ENCODE peak calls at places on chromosomes 4 and X, in four cellular contexts. G is K562, H is A549, A is HepG2. D is an unnamed sample.

GRCh38 chr4:85028910-85029309 is 62.4 kb upstream of the WDFY3 start:
- DNase-seq in G (peak; percentile 3), H (no peak), A (no peak), D (no peak)

GRCh38 chr4:160110891-160111290 is 1008.0 kb downstream of the RAPGEF2 start:
- DNase-seq in G (no peak), H (no peak), A (no peak), D (no peak)

GRCh38 chr4:8695237-8696219 is 103.0 kb downstream of the CPZ start:
- DNase-seq in G (no peak), H (no peak), A (no peak), D (no peak)

GRCh38 chr4:183905593-183906485 is 732 bp downstream of the STOX2 start:
- DNase-seq in G (no peak), H (peak; percentile 18), A (no peak), D (peak; percentile 93)

GRCh38 chr4:8710946-8711345 is 118.4 kb downstream of the CPZ start:
- DNase-seq in G (no peak), H (no peak), A (no peak), D (peak; percentile 3)

GRCh38 chrX:94515009-94515408 is 841.0 kb downstream of the FAM133A start:
- DNase-seq in G (no peak), H (no peak), A (no peak), D (no peak)

GRCh38 chr4:142282870-142283431 is 563.1 kb downstream of the INPP4B start:
- DNase-seq in G (no peak), H (no peak), A (no peak), D (no peak)

GRCh38 chrX:124940536-124940935 is 379.1 kb upstream of the TEX13C start:
- DNase-seq in G (no peak), H (no peak), A (no peak), D (no peak)

GRCh38 chr4:14581741-14582140 is 420.5 kb upstream of the CPEB2 start:
- DNase-seq in G (no peak), H (no peak), A (no peak), D (no peak)

GRCh38 chr4:164009435-164009834 is 514.9 kb downstream of the TMA16 start:
- DNase-seq in G (no peak), H (no peak), A (no peak), D (no peak)

GRCh38 chrX:114906978-114907510 is 110.4 kb downstream of the IL13RA2 start:
- DNase-seq in G (no peak), H (no peak), A (peak; percentile 54), D (no peak)

GRCh38 chrX:115694028-115694427 is 133.1 kb downstream of the PLS3 start:
- DNase-seq in G (no peak), H (no peak), A (no peak), D (no peak)

GRCh38 chr4:56803473-56803872 is 18.0 kb downstream of the SPINK2 start:
- DNase-seq in G (no peak), H (no peak), A (no peak), D (no peak)

GRCh38 chr4:151810476-151810875 is 49.7 kb upstream of the GATB start:
- DNase-seq in G (no peak), H (no peak), A (no peak), D (no peak)

GRCh38 chr4:64821612-64822011 is 412.4 kb upstream of the TECRL start:
- DNase-seq in G (no peak), H (no peak), A (no peak), D (no peak)

GRCh38 chr4:110275871-110276270 is 77.5 kb upstream of the ELOVL6 start:
- DNase-seq in G (no peak), H (no peak), A (no peak), D (no peak)

GRCh38 chr4:77052352-77052751 is 23.4 kb downstream of the CCNI start:
- DNase-seq in G (peak; percentile 75), H (no peak), A (peak; percentile 35), D (peak; percentile 89)

GRCh38 chrX:150935466-150935865 is 37.0 kb upstream of the CD99L2 start:
- DNase-seq in G (no peak), H (no peak), A (no peak), D (no peak)

GRCh38 chr4:106355193-106355592 is 13.4 kb downstream of the GIMD1 start:
- DNase-seq in G (peak; percentile 27), H (no peak), A (no peak), D (peak; percentile 21)

GRCh38 chrX:1592128-1592862 is 891 bp downstream of the AKAP17A start:
- DNase-seq in G (peak; percentile 47), H (no peak), A (peak; percentile 25), D (peak; percentile 36)

GRCh38 chr4:172962564-172963353 is 205.9 kb upstream of the GALNT7 start:
- DNase-seq in G (no peak), H (peak; percentile 13), A (no peak), D (no peak)

GRCh38 chrX:24493740-24494543 is 28.9 kb downstream of the PDK3 start:
- DNase-seq in G (no peak), H (no peak), A (peak; percentile 38), D (no peak)

GRCh38 chrX:1093112-1093511 is 119.3 kb downstream of the CRLF2 start:
- DNase-seq in G (no peak), H (no peak), A (no peak), D (no peak)

GRCh38 chrX:15059488-15059887 is 186.3 kb downstream of the MOSPD2 start:
- DNase-seq in G (no peak), H (no peak), A (no peak), D (no peak)

GRCh38 chr4:165312506-165312905 is 15.0 kb upstream of the MSMO1 start:
- DNase-seq in G (no peak), H (no peak), A (no peak), D (no peak)

GRCh38 chrX:109952050-109952449 is 50.9 kb upstream of the TMEM164 start:
- DNase-seq in G (no peak), H (no peak), A (no peak), D (no peak)

GRCh38 chr4:156169011-156169410 is 215.3 kb upstream of the CTSO start:
- DNase-seq in G (no peak), H (no peak), A (peak; percentile 3), D (peak; percentile 17)

GRCh38 chr4:57426779-57427395 is 316.7 kb upstream of the IGFBP7 start:
- DNase-seq in G (peak; percentile 73), H (peak; percentile 35), A (peak; percentile 35), D (peak; percentile 81)

GRCh38 chr4:105227054-105227453 is 80.4 kb downstream of the TET2 start:
- DNase-seq in G (no peak), H (no peak), A (no peak), D (no peak)
- TF ChIP-seq NR3C1 in G (no peak), H (no peak), A (no peak), D (no peak)

GRCh38 chrX:7158468-7158990 is 10.6 kb upstream of the PUDP start:
- DNase-seq in G (no peak), H (no peak), A (no peak), D (no peak)
- TF ChIP-seq NR3C1 in G (no peak), H (no peak), A (no peak), D (no peak)

DNA sequence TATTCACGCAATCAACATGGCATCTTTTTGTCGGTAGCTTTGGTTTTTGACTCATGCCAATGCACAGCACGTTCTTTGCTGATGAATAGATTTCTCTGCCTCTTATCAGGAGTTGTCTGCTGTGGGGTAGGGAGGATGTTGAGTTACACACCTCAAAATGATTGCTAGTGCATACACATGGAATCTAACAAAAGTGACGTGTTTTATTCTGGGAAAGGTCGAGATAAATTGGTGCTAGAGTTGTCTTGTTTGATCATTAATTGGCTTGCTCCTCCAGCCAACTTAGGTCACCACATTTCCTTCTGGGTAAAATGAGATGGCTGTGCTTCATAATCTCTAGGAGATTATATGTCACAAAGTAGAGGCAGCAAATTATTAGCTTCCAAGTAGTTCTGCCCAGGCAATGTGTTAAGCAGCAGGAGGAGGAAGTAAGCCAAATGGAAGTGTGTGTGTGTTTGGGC is 3.9 kb downstream of the RAB9A start:
- DNase-seq in G (no peak), H (no peak), A (no peak), D (no peak)
- TF ChIP-seq NR3C1 in G (no peak), H (no peak), A (no peak), D (no peak)

DNA sequence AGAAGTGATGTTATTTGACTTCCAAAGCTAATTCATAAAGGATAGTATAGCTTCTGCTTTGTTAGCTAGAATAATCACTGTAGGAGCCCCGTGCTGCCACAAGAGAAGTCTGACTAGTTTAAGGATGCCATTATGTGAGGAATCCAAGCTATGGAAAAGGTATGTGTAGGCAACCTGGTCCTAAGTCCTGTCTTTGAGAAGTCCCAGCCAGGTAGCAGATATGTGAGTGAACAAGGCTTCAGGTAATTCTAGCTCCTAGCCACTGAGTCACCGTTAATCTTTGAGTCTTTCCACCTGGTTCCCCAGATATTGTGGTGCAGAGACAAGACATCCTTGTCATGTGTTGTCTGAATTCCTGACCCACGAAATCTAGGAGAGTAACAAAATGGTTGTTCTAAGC is 55.5 kb downstream of the BMP3 start:
- DNase-seq in G (no peak), H (no peak), A (no peak), D (no peak)
- TF ChIP-seq NR3C1 in G (no peak), H (no peak), A (no peak), D (no peak)

GRCh38 chrX:103372886-103373285 is 3.5 kb upstream of the BEX3 start:
- DNase-seq in G (no peak), H (no peak), A (no peak), D (no peak)

GRCh38 chrX:103363046-103363445 is 6.7 kb downstream of the TCEAL9 start:
- DNase-seq in G (no peak), H (no peak), A (no peak), D (no peak)

GRCh38 chrX:103369479-103369878 is 6.9 kb upstream of the BEX3 start:
- DNase-seq in G (no peak), H (no peak), A (no peak), D (no peak)

GRCh38 chrX:103362504-103362903 is 6.2 kb downstream of the TCEAL9 start:
- DNase-seq in G (no peak), H (peak; percentile 27), A (peak; percentile 75), D (no peak)

DNA sequence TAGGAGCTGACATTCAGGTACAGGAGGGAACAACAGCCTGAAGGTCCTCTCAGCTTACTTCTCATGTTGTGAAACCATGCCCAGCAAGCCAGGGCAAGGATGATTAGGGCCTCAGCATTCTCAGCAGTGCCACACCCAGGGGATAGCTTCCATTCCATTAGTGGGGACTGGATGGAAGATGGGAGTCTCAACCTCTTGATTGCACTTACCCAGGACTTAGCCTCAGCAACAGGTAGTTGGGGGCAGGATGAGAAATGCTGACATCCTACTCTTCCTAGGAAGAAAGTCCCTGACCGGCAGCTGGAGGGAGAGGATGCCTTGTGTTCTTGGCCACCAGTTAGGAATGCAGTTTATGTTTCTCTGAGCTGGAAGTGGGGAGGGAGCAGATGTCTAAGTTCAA is 8.8 kb upstream of the BEX3 start:
- DNase-seq in G (no peak), H (no peak), A (no peak), D (no peak)
- TF ChIP-seq NR3C1 in G (no peak), H (no peak), A (no peak), D (no peak)

GRCh38 chr4:1638873-1639272 is 45.2 kb downstream of the FAM53A start:
- DNase-seq in G (no peak), H (no peak), A (no peak), D (no peak)

GRCh38 chr4:1637580-1638271 is 46.4 kb downstream of the FAM53A start:
- DNase-seq in G (no peak), H (no peak), A (no peak), D (no peak)

GRCh38 chr4:1636490-1637211 is 47.5 kb downstream of the FAM53A start:
- DNase-seq in G (no peak), H (no peak), A (no peak), D (no peak)

GRCh38 chr4:1639299-1639868 is 44.7 kb downstream of the FAM53A start:
- DNase-seq in G (no peak), H (no peak), A (no peak), D (no peak)

DNA sequence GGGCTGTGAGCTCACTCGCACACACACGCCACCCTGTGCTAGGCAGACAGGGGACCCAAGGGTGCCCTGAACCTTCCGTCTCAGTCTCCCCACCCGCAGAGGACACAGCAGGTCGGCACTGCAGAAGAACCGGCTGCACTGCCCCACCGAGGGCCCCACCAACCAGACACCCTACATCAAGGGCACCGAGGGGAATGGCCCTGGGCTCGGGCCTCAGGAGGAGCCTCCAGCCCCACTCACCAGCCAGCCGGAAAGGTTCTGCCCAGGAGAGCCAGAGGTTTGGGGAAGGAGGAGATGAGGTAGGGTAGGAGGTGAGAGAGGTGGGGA is 45.9 kb downstream of the FAM53A start:
- DNase-seq in G (no peak), H (no peak), A (no peak), D (no peak)
- TF ChIP-seq NR3C1 in G (no peak), H (no peak), A (no peak), D (no peak)